ENCODE peak calls at places on chromosomes 5 and 9, in five cellular contexts. One of them, this sample, is unnamed.

GRCh38 chr9:15086096-15087030 is 176.1 kb upstream of the FREM1 start:
- DNase-seq in HuH-7: no peak
- DNase-seq in PC-9: no peak
- DNase-seq in stimulated activated naive CD8-positive, alpha-beta T cell treated with anti-CD3 and anti-CD28 coated beads, Interleukin-15, Interleukin-2, amounts not matched to agents 100 U/mL and 50 U/mL, for 24 hours: no peak
- DNase-seq in AG20443: no peak
- DNase-seq in this sample: no peak

GRCh38 chr9:7910426-7911015 is 110.9 kb upstream of the DMAC1 start:
- DNase-seq in HuH-7: no peak
- DNase-seq in PC-9: no peak
- DNase-seq in stimulated activated naive CD8-positive, alpha-beta T cell treated with anti-CD3 and anti-CD28 coated beads, Interleukin-15, Interleukin-2, amounts not matched to agents 100 U/mL and 50 U/mL, for 24 hours: no peak
- DNase-seq in AG20443: no peak
- DNase-seq in this sample: no peak

GRCh38 chr9:17742065-17742464 is 163.2 kb downstream of the SH3GL2 start:
- DNase-seq in HuH-7: no peak
- DNase-seq in PC-9: no peak
- DNase-seq in stimulated activated naive CD8-positive, alpha-beta T cell treated with anti-CD3 and anti-CD28 coated beads, Interleukin-15, Interleukin-2, amounts not matched to agents 100 U/mL and 50 U/mL, for 24 hours: no peak
- DNase-seq in AG20443: no peak
- DNase-seq in this sample: no peak

GRCh38 chr5:87423755-87424154 is 11.0 kb upstream of the CCNH start:
- DNase-seq in HuH-7: no peak
- DNase-seq in PC-9: no peak
- DNase-seq in stimulated activated naive CD8-positive, alpha-beta T cell treated with anti-CD3 and anti-CD28 coated beads, Interleukin-15, Interleukin-2, amounts not matched to agents 100 U/mL and 50 U/mL, for 24 hours: no peak
- DNase-seq in AG20443: no peak
- DNase-seq in this sample: no peak

GRCh38 chr9:99721898-99722297 is 99.8 kb upstream of the NR4A3 start:
- DNase-seq in HuH-7: no peak
- DNase-seq in PC-9: no peak
- DNase-seq in stimulated activated naive CD8-positive, alpha-beta T cell treated with anti-CD3 and anti-CD28 coated beads, Interleukin-15, Interleukin-2, amounts not matched to agents 100 U/mL and 50 U/mL, for 24 hours: no peak
- DNase-seq in AG20443: no peak
- DNase-seq in this sample: no peak

GRCh38 chr5:155728146-155728856 is 598.7 kb upstream of the SGCD start:
- DNase-seq in HuH-7: no peak
- DNase-seq in PC-9: no peak
- DNase-seq in stimulated activated naive CD8-positive, alpha-beta T cell treated with anti-CD3 and anti-CD28 coated beads, Interleukin-15, Interleukin-2, amounts not matched to agents 100 U/mL and 50 U/mL, for 24 hours: no peak
- DNase-seq in AG20443: peak; percentile 85
- DNase-seq in this sample: peak; percentile 37

GRCh38 chr5:34524123-34524522 is 132.0 kb upstream of the RAI14 start:
- DNase-seq in HuH-7: no peak
- DNase-seq in PC-9: peak; percentile 92
- DNase-seq in stimulated activated naive CD8-positive, alpha-beta T cell treated with anti-CD3 and anti-CD28 coated beads, Interleukin-15, Interleukin-2, amounts not matched to agents 100 U/mL and 50 U/mL, for 24 hours: no peak
- DNase-seq in AG20443: peak; percentile 45
- DNase-seq in this sample: peak; percentile 35

GRCh38 chr5:157533011-157533481 is 42.5 kb downstream of the ADAM19 start:
- DNase-seq in HuH-7: no peak
- DNase-seq in PC-9: peak; percentile 39
- DNase-seq in stimulated activated naive CD8-positive, alpha-beta T cell treated with anti-CD3 and anti-CD28 coated beads, Interleukin-15, Interleukin-2, amounts not matched to agents 100 U/mL and 50 U/mL, for 24 hours: no peak
- DNase-seq in AG20443: no peak
- DNase-seq in this sample: no peak

GRCh38 chr5:28397502-28397941 is 1359.1 kb upstream of the CDH9 start:
- DNase-seq in HuH-7: no peak
- DNase-seq in PC-9: no peak
- DNase-seq in stimulated activated naive CD8-positive, alpha-beta T cell treated with anti-CD3 and anti-CD28 coated beads, Interleukin-15, Interleukin-2, amounts not matched to agents 100 U/mL and 50 U/mL, for 24 hours: no peak
- DNase-seq in AG20443: no peak
- DNase-seq in this sample: no peak

GRCh38 chr5:2250365-2250950 is 367.7 kb upstream of the IRX4 start:
- DNase-seq in HuH-7: no peak
- DNase-seq in PC-9: no peak
- DNase-seq in stimulated activated naive CD8-positive, alpha-beta T cell treated with anti-CD3 and anti-CD28 coated beads, Interleukin-15, Interleukin-2, amounts not matched to agents 100 U/mL and 50 U/mL, for 24 hours: no peak
- DNase-seq in AG20443: no peak
- DNase-seq in this sample: no peak

GRCh38 chr5:14718778-14719177 is 54.3 kb downstream of the OTULIN start:
- DNase-seq in HuH-7: no peak
- DNase-seq in PC-9: no peak
- DNase-seq in stimulated activated naive CD8-positive, alpha-beta T cell treated with anti-CD3 and anti-CD28 coated beads, Interleukin-15, Interleukin-2, amounts not matched to agents 100 U/mL and 50 U/mL, for 24 hours: no peak
- DNase-seq in AG20443: no peak
- DNase-seq in this sample: no peak

GRCh38 chr5:134545070-134545868 is 19.8 kb downstream of the JADE2 start:
- DNase-seq in HuH-7: no peak
- DNase-seq in PC-9: no peak
- DNase-seq in stimulated activated naive CD8-positive, alpha-beta T cell treated with anti-CD3 and anti-CD28 coated beads, Interleukin-15, Interleukin-2, amounts not matched to agents 100 U/mL and 50 U/mL, for 24 hours: peak; percentile 54
- DNase-seq in AG20443: no peak
- DNase-seq in this sample: no peak

GRCh38 chr9:114552716-114553115 is 34.9 kb upstream of the ATP6V1G1 start:
- DNase-seq in HuH-7: no peak
- DNase-seq in PC-9: no peak
- DNase-seq in stimulated activated naive CD8-positive, alpha-beta T cell treated with anti-CD3 and anti-CD28 coated beads, Interleukin-15, Interleukin-2, amounts not matched to agents 100 U/mL and 50 U/mL, for 24 hours: no peak
- DNase-seq in AG20443: no peak
- DNase-seq in this sample: no peak

GRCh38 chr9:4127873-4128272 is 172.0 kb downstream of the GLIS3 start:
- DNase-seq in HuH-7: no peak
- DNase-seq in PC-9: no peak
- DNase-seq in stimulated activated naive CD8-positive, alpha-beta T cell treated with anti-CD3 and anti-CD28 coated beads, Interleukin-15, Interleukin-2, amounts not matched to agents 100 U/mL and 50 U/mL, for 24 hours: no peak
- DNase-seq in AG20443: no peak
- DNase-seq in this sample: no peak

GRCh38 chr9:122536138-122536537 is 9.0 kb upstream of the OR1N1 start:
- DNase-seq in HuH-7: no peak
- DNase-seq in PC-9: no peak
- DNase-seq in stimulated activated naive CD8-positive, alpha-beta T cell treated with anti-CD3 and anti-CD28 coated beads, Interleukin-15, Interleukin-2, amounts not matched to agents 100 U/mL and 50 U/mL, for 24 hours: no peak
- DNase-seq in AG20443: no peak
- DNase-seq in this sample: no peak

GRCh38 chr9:93575706-93576295 is 583 bp upstream of the PHF2 start:
- DNase-seq in HuH-7: peak; percentile 42
- DNase-seq in PC-9: no peak
- DNase-seq in stimulated activated naive CD8-positive, alpha-beta T cell treated with anti-CD3 and anti-CD28 coated beads, Interleukin-15, Interleukin-2, amounts not matched to agents 100 U/mL and 50 U/mL, for 24 hours: peak; percentile 66
- DNase-seq in AG20443: peak; percentile 66
- DNase-seq in this sample: no peak

GRCh38 chr5:158461240-158461854 is 602.4 kb upstream of the CLINT1 start:
- DNase-seq in HuH-7: peak; percentile 55
- DNase-seq in PC-9: no peak
- DNase-seq in stimulated activated naive CD8-positive, alpha-beta T cell treated with anti-CD3 and anti-CD28 coated beads, Interleukin-15, Interleukin-2, amounts not matched to agents 100 U/mL and 50 U/mL, for 24 hours: no peak
- DNase-seq in AG20443: no peak
- DNase-seq in this sample: no peak

GRCh38 chr9:86434039-86434726 is 80.0 kb upstream of the TUT7 start:
- DNase-seq in HuH-7: peak; percentile 28
- DNase-seq in PC-9: no peak
- DNase-seq in stimulated activated naive CD8-positive, alpha-beta T cell treated with anti-CD3 and anti-CD28 coated beads, Interleukin-15, Interleukin-2, amounts not matched to agents 100 U/mL and 50 U/mL, for 24 hours: no peak
- DNase-seq in AG20443: peak; percentile 70
- DNase-seq in this sample: peak; percentile 46